ENCODE peak calls at places on chromosomes 11 and 22, in four cellular contexts. One of them, this sample, is unnamed.

GRCh38 chr11:11413776-11414175 is 60.7 kb upstream of the CSNK2A3 start:
- DNase-seq in CD4-positive, alpha-beta memory T cell: no peak
- DNase-seq in tibial nerve: no peak
- DNase-seq in fibroblast of pulmonary artery: no peak
- DNase-seq in this sample: no peak

GRCh38 chr11:20369816-20370215 is 6.3 kb downstream of the HTATIP2 start:
- DNase-seq in CD4-positive, alpha-beta memory T cell: no peak
- DNase-seq in tibial nerve: no peak
- DNase-seq in fibroblast of pulmonary artery: no peak
- DNase-seq in this sample: no peak

GRCh38 chr11:133347988-133348387 is 184.3 kb downstream of the OPCML start:
- DNase-seq in CD4-positive, alpha-beta memory T cell: no peak
- DNase-seq in tibial nerve: no peak
- DNase-seq in fibroblast of pulmonary artery: no peak
- DNase-seq in this sample: no peak

GRCh38 chr11:1336836-1337646 is 27.6 kb upstream of the TOLLIP start:
- DNase-seq in CD4-positive, alpha-beta memory T cell: peak
- DNase-seq in tibial nerve: no peak
- DNase-seq in fibroblast of pulmonary artery: no peak
- DNase-seq in this sample: peak

GRCh38 chr22:35172452-35172851 is 84.8 kb upstream of the HMGXB4 start:
- DNase-seq in CD4-positive, alpha-beta memory T cell: no peak
- DNase-seq in tibial nerve: no peak
- DNase-seq in fibroblast of pulmonary artery: no peak
- DNase-seq in this sample: peak

GRCh38 chr11:45163956-45164575 is 17.6 kb downstream of the PRDM11 start:
- DNase-seq in CD4-positive, alpha-beta memory T cell: no peak
- DNase-seq in tibial nerve: no peak
- DNase-seq in fibroblast of pulmonary artery: no peak
- DNase-seq in this sample: peak

GRCh38 chr11:62974848-62975522 is 9.8 kb downstream of the SLC22A6 start:
- DNase-seq in CD4-positive, alpha-beta memory T cell: no peak
- DNase-seq in tibial nerve: no peak
- DNase-seq in fibroblast of pulmonary artery: peak
- DNase-seq in this sample: peak

GRCh38 chr22:35437038-35437437 is 37.1 kb downstream of the MCM5 start:
- DNase-seq in CD4-positive, alpha-beta memory T cell: no peak
- DNase-seq in tibial nerve: no peak
- DNase-seq in fibroblast of pulmonary artery: no peak
- DNase-seq in this sample: peak

GRCh38 chr11:130999992-131000770 is 83.9 kb upstream of the SNX19 start:
- DNase-seq in CD4-positive, alpha-beta memory T cell: no peak
- DNase-seq in tibial nerve: no peak
- DNase-seq in fibroblast of pulmonary artery: peak
- DNase-seq in this sample: no peak

GRCh38 chr22:44660051-44660830 is 41.8 kb upstream of the PRR5 start:
- DNase-seq in CD4-positive, alpha-beta memory T cell: no peak
- DNase-seq in tibial nerve: no peak
- DNase-seq in fibroblast of pulmonary artery: no peak
- DNase-seq in this sample: no peak

GRCh38 chr11:46643531-46643930 is 26.2 kb downstream of the ATG13 start:
- DNase-seq in CD4-positive, alpha-beta memory T cell: no peak
- DNase-seq in tibial nerve: no peak
- DNase-seq in fibroblast of pulmonary artery: no peak
- DNase-seq in this sample: no peak

DNA sequence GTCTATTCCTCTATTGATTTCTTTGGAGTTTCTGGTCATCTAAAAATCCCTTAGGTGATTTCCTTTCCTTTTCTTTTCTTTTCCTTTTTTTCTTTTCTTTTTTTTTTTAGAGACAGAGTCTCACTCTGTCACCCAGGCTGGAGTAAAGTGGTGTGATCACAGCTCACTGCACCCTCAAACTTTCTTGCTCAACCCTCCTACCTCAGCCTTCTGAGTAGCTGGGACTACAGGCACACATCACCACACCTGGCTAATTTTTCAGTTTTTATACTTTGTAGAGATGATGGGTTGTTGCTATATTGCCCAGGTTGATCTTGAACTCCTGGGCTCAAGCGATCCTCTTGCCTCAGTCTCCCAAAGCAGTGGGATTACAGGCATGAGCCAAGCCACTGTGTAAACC is 1.9 kb upstream of the C11orf52 start:
- DNase-seq in CD4-positive, alpha-beta memory T cell: no peak
- DNase-seq in tibial nerve: no peak
- DNase-seq in fibroblast of pulmonary artery: no peak
- DNase-seq in this sample: no peak
- H3K4me3 ChIP-seq in CD4-positive, alpha-beta memory T cell: no peak
- H3K4me3 ChIP-seq in tibial nerve: no peak
- H3K4me3 ChIP-seq in fibroblast of pulmonary artery: no peak
- H3K4me3 ChIP-seq in this sample: no peak

GRCh38 chr11:73135346-73136284 is 6.5 kb downstream of the FCHSD2 start:
- DNase-seq in CD4-positive, alpha-beta memory T cell: no peak
- DNase-seq in tibial nerve: no peak
- DNase-seq in fibroblast of pulmonary artery: no peak
- DNase-seq in this sample: peak
- H3K4me3 ChIP-seq in CD4-positive, alpha-beta memory T cell: no peak
- H3K4me3 ChIP-seq in tibial nerve: no peak
- H3K4me3 ChIP-seq in fibroblast of pulmonary artery: no peak
- H3K4me3 ChIP-seq in this sample: no peak

GRCh38 chr11:96340555-96340885 is 2.5 kb downstream of the MAML2 start:
- DNase-seq in CD4-positive, alpha-beta memory T cell: no peak
- DNase-seq in tibial nerve: no peak
- DNase-seq in fibroblast of pulmonary artery: peak
- DNase-seq in this sample: no peak

GRCh38 chr11:96337541-96338530 is 5.2 kb downstream of the MAML2 start:
- DNase-seq in CD4-positive, alpha-beta memory T cell: no peak
- DNase-seq in tibial nerve: no peak
- DNase-seq in fibroblast of pulmonary artery: peak
- DNase-seq in this sample: peak

GRCh38 chr11:96341237-96342130 is 1.5 kb downstream of the MAML2 start:
- DNase-seq in CD4-positive, alpha-beta memory T cell: peak
- DNase-seq in tibial nerve: no peak
- DNase-seq in fibroblast of pulmonary artery: peak
- DNase-seq in this sample: no peak

GRCh38 chr11:96339704-96340554 is 3.1 kb downstream of the MAML2 start:
- DNase-seq in CD4-positive, alpha-beta memory T cell: no peak
- DNase-seq in tibial nerve: no peak
- DNase-seq in fibroblast of pulmonary artery: peak
- DNase-seq in this sample: no peak

GRCh38 chr11:96338910-96339703 is 3.9 kb downstream of the MAML2 start:
- DNase-seq in CD4-positive, alpha-beta memory T cell: peak
- DNase-seq in tibial nerve: no peak
- DNase-seq in fibroblast of pulmonary artery: peak
- DNase-seq in this sample: no peak
- H3K4me3 ChIP-seq in CD4-positive, alpha-beta memory T cell: peak
- H3K4me3 ChIP-seq in tibial nerve: peak
- H3K4me3 ChIP-seq in fibroblast of pulmonary artery: peak
- H3K4me3 ChIP-seq in this sample: peak

GRCh38 chr11:35723493-35724284 is 61.1 kb downstream of the TRIM44 start:
- DNase-seq in CD4-positive, alpha-beta memory T cell: no peak
- DNase-seq in tibial nerve: no peak
- DNase-seq in fibroblast of pulmonary artery: peak
- DNase-seq in this sample: peak

GRCh38 chr11:35717520-35717919 is 54.9 kb downstream of the TRIM44 start:
- DNase-seq in CD4-positive, alpha-beta memory T cell: no peak
- DNase-seq in tibial nerve: no peak
- DNase-seq in fibroblast of pulmonary artery: no peak
- DNase-seq in this sample: no peak

GRCh38 chr11:35722641-35723040 is 60.1 kb downstream of the TRIM44 start:
- DNase-seq in CD4-positive, alpha-beta memory T cell: no peak
- DNase-seq in tibial nerve: no peak
- DNase-seq in fibroblast of pulmonary artery: no peak
- DNase-seq in this sample: no peak

GRCh38 chr11:35725880-35726279 is 63.3 kb downstream of the TRIM44 start:
- DNase-seq in CD4-positive, alpha-beta memory T cell: no peak
- DNase-seq in tibial nerve: no peak
- DNase-seq in fibroblast of pulmonary artery: peak
- DNase-seq in this sample: no peak

GRCh38 chr11:35721576-35722341 is 59.2 kb downstream of the TRIM44 start:
- DNase-seq in CD4-positive, alpha-beta memory T cell: no peak
- DNase-seq in tibial nerve: no peak
- DNase-seq in fibroblast of pulmonary artery: peak
- DNase-seq in this sample: no peak
- H3K4me3 ChIP-seq in CD4-positive, alpha-beta memory T cell: no peak
- H3K4me3 ChIP-seq in tibial nerve: no peak
- H3K4me3 ChIP-seq in fibroblast of pulmonary artery: no peak
- H3K4me3 ChIP-seq in this sample: no peak

DNA sequence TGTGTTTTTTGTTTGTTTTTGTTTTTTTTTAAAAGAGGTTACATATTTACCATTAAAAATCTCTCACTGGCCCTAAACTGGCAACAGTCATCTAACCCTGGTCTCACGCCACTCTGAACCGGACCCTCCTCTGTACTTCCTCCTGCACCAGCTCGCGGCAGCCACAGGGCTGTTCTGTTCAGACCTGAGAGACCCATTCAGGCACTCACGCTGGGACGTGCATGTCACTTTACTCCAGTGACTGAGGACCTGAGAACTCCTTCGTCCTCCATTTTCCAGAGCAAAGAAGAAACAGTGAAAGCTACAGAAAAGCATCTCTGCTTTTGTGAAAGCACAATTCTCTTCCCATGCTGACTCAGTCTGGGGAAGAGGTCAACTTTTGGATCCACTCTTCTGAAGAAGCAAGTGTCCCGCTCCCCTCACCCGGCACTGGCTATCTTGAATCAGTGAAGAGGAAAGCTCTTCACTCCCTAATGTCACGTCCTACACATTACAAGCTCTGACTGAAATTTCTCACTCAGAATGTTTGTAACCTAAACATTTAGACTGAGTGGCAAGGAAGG is 24.6 kb downstream of the PISD start:
- DNase-seq in CD4-positive, alpha-beta memory T cell: no peak
- DNase-seq in tibial nerve: no peak
- DNase-seq in fibroblast of pulmonary artery: no peak
- DNase-seq in this sample: no peak
- H3K4me3 ChIP-seq in CD4-positive, alpha-beta memory T cell: no peak
- H3K4me3 ChIP-seq in tibial nerve: peak
- H3K4me3 ChIP-seq in fibroblast of pulmonary artery: no peak
- H3K4me3 ChIP-seq in this sample: no peak

DNA sequence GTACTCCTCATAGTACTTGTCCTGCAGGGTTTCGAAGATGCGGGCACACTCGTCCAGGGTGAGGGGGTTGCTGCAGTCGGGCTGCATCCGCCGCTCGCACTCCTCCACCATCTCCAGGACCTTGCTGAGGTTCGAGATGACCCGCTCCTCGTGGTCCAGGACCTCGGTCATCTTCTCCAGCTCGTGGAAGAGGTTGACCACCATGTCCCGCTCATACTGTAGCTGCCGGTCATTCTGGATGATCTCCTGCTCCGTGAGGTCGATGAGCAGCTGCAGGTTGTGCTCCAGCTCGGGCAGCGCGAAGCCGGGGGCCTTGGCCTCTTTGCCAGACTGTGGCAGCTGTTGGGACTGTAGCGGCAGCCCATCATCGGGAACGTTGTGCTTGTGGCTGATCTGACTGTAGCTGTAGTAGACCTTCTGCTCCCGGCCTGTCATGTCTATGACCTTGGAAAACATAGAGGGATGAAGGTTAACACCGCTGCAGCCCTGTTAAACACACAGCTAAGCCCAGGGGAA is 13.0 kb downstream of the TFIP11 start:
- DNase-seq in CD4-positive, alpha-beta memory T cell: no peak
- DNase-seq in tibial nerve: no peak
- DNase-seq in fibroblast of pulmonary artery: no peak
- DNase-seq in this sample: no peak
- H3K4me3 ChIP-seq in CD4-positive, alpha-beta memory T cell: no peak
- H3K4me3 ChIP-seq in tibial nerve: no peak
- H3K4me3 ChIP-seq in fibroblast of pulmonary artery: no peak
- H3K4me3 ChIP-seq in this sample: no peak

This sample was measured in A673.